ENCODE peak calls at places on chromosomes 5 and 9, in nine cellular contexts. One of them, this sample, is unnamed.

GRCh38 chr9:78132688-78133033 is 101.0 kb upstream of the GNAQ start:
- DNase-seq in stomach: no peak
- DNase-seq in Panc1: no peak
- DNase-seq in sigmoid colon: no peak
- DNase-seq in SK-N-MC: no peak
- DNase-seq in HCT116: no peak
- DNase-seq in H1: no peak
- DNase-seq in GM12892: no peak
- DNase-seq in transverse colon: no peak
- DNase-seq in this sample: no peak

GRCh38 chr5:38780950-38781349 is 64.9 kb upstream of the OSMR start:
- DNase-seq in stomach: peak
- DNase-seq in Panc1: no peak
- DNase-seq in sigmoid colon: peak
- DNase-seq in SK-N-MC: peak
- DNase-seq in HCT116: no peak
- DNase-seq in H1: no peak
- DNase-seq in GM12892: no peak
- DNase-seq in transverse colon: peak
- DNase-seq in this sample: no peak

GRCh38 chr5:18314192-18314778 is 680.0 kb downstream of the TAF11L14 start:
- DNase-seq in stomach: no peak
- DNase-seq in Panc1: peak
- DNase-seq in sigmoid colon: no peak
- DNase-seq in SK-N-MC: no peak
- DNase-seq in HCT116: peak
- DNase-seq in H1: no peak
- DNase-seq in GM12892: no peak
- DNase-seq in transverse colon: no peak
- DNase-seq in this sample: no peak

GRCh38 chr9:94743035-94743954 is 16.8 kb downstream of the AOPEP start:
- DNase-seq in stomach: no peak
- DNase-seq in Panc1: no peak
- DNase-seq in sigmoid colon: no peak
- DNase-seq in SK-N-MC: no peak
- DNase-seq in HCT116: no peak
- DNase-seq in H1: no peak
- DNase-seq in GM12892: no peak
- DNase-seq in transverse colon: no peak
- DNase-seq in this sample: no peak

GRCh38 chr5:178222292-178222691 is 10.3 kb downstream of the PHYKPL start:
- DNase-seq in stomach: no peak
- DNase-seq in Panc1: no peak
- DNase-seq in sigmoid colon: no peak
- DNase-seq in SK-N-MC: no peak
- DNase-seq in HCT116: no peak
- DNase-seq in H1: no peak
- DNase-seq in GM12892: no peak
- DNase-seq in transverse colon: peak
- DNase-seq in this sample: no peak

GRCh38 chr9:125125523-125125922 is 17.8 kb downstream of the SCAI start:
- DNase-seq in stomach: no peak
- DNase-seq in Panc1: no peak
- DNase-seq in sigmoid colon: no peak
- DNase-seq in SK-N-MC: no peak
- DNase-seq in HCT116: no peak
- DNase-seq in H1: peak
- DNase-seq in GM12892: no peak
- DNase-seq in transverse colon: no peak
- DNase-seq in this sample: no peak

GRCh38 chr9:118473527-118473926 is 769.3 kb downstream of the TLR4 start:
- DNase-seq in stomach: no peak
- DNase-seq in Panc1: no peak
- DNase-seq in sigmoid colon: no peak
- DNase-seq in SK-N-MC: no peak
- DNase-seq in HCT116: no peak
- DNase-seq in H1: no peak
- DNase-seq in GM12892: no peak
- DNase-seq in transverse colon: no peak
- DNase-seq in this sample: no peak

GRCh38 chr9:107219486-107219853 is 63.6 kb upstream of the RAD23B start:
- DNase-seq in stomach: no peak
- DNase-seq in Panc1: no peak
- DNase-seq in sigmoid colon: no peak
- DNase-seq in SK-N-MC: no peak
- DNase-seq in HCT116: no peak
- DNase-seq in H1: no peak
- DNase-seq in GM12892: no peak
- DNase-seq in transverse colon: no peak
- DNase-seq in this sample: no peak

GRCh38 chr5:43190755-43191603 is 1.0 kb upstream of the NIM1K start:
- DNase-seq in stomach: no peak
- DNase-seq in Panc1: no peak
- DNase-seq in sigmoid colon: no peak
- DNase-seq in SK-N-MC: no peak
- DNase-seq in HCT116: no peak
- DNase-seq in H1: no peak
- DNase-seq in GM12892: no peak
- DNase-seq in transverse colon: no peak
- DNase-seq in this sample: no peak

GRCh38 chr5:180353226-180353962 is at the start of gene GFPT2:
- DNase-seq in stomach: peak
- DNase-seq in Panc1: no peak
- DNase-seq in sigmoid colon: peak
- DNase-seq in SK-N-MC: no peak
- DNase-seq in HCT116: no peak
- DNase-seq in H1: peak
- DNase-seq in GM12892: peak
- DNase-seq in transverse colon: peak
- DNase-seq in this sample: no peak

GRCh38 chr9:100884518-100884917 is 144.0 kb upstream of the PLPPR1 start:
- DNase-seq in stomach: no peak
- DNase-seq in Panc1: no peak
- DNase-seq in sigmoid colon: no peak
- DNase-seq in SK-N-MC: no peak
- DNase-seq in HCT116: no peak
- DNase-seq in H1: no peak
- DNase-seq in GM12892: no peak
- DNase-seq in transverse colon: no peak
- DNase-seq in this sample: no peak

GRCh38 chr9:108972186-108972585 is 38.0 kb downstream of the ABITRAM start:
- DNase-seq in stomach: no peak
- DNase-seq in Panc1: no peak
- DNase-seq in sigmoid colon: no peak
- DNase-seq in SK-N-MC: no peak
- DNase-seq in HCT116: no peak
- DNase-seq in H1: no peak
- DNase-seq in GM12892: no peak
- DNase-seq in transverse colon: no peak
- DNase-seq in this sample: no peak

GRCh38 chr9:132923346-132923902 is 21.0 kb downstream of the TSC1 start:
- DNase-seq in stomach: no peak
- DNase-seq in Panc1: no peak
- DNase-seq in sigmoid colon: no peak
- DNase-seq in SK-N-MC: no peak
- DNase-seq in HCT116: no peak
- DNase-seq in H1: no peak
- DNase-seq in GM12892: no peak
- DNase-seq in transverse colon: no peak
- DNase-seq in this sample: no peak

GRCh38 chr5:95223859-95224258 is 61.0 kb downstream of the MCTP1 start:
- DNase-seq in stomach: no peak
- DNase-seq in Panc1: no peak
- DNase-seq in sigmoid colon: no peak
- DNase-seq in SK-N-MC: no peak
- DNase-seq in HCT116: no peak
- DNase-seq in H1: no peak
- DNase-seq in GM12892: no peak
- DNase-seq in transverse colon: no peak
- DNase-seq in this sample: no peak

GRCh38 chr9:130143974-130144373 is 28.2 kb upstream of the NCS1 start:
- DNase-seq in stomach: no peak
- DNase-seq in Panc1: no peak
- DNase-seq in sigmoid colon: peak
- DNase-seq in SK-N-MC: no peak
- DNase-seq in HCT116: no peak
- DNase-seq in H1: no peak
- DNase-seq in GM12892: no peak
- DNase-seq in transverse colon: peak
- DNase-seq in this sample: no peak
- TF ChIP-seq POLR2AphosphoS5 in stomach: no peak
- TF ChIP-seq POLR2AphosphoS5 in Panc1: no peak
- TF ChIP-seq POLR2AphosphoS5 in sigmoid colon: no peak
- TF ChIP-seq POLR2AphosphoS5 in SK-N-MC: no peak
- TF ChIP-seq POLR2AphosphoS5 in HCT116: no peak
- TF ChIP-seq POLR2AphosphoS5 in H1: no peak
- TF ChIP-seq POLR2AphosphoS5 in GM12892: no peak
- TF ChIP-seq POLR2AphosphoS5 in transverse colon: no peak
- TF ChIP-seq POLR2AphosphoS5 in this sample: no peak

GRCh38 chr9:547309-547708 is 294.2 kb upstream of the DMRT1 start:
- DNase-seq in stomach: no peak
- DNase-seq in Panc1: no peak
- DNase-seq in sigmoid colon: no peak
- DNase-seq in SK-N-MC: no peak
- DNase-seq in HCT116: no peak
- DNase-seq in H1: no peak
- DNase-seq in GM12892: no peak
- DNase-seq in transverse colon: no peak
- DNase-seq in this sample: no peak

GRCh38 chr9:549425-549997 is 292.0 kb upstream of the DMRT1 start:
- DNase-seq in stomach: no peak
- DNase-seq in Panc1: no peak
- DNase-seq in sigmoid colon: no peak
- DNase-seq in SK-N-MC: no peak
- DNase-seq in HCT116: no peak
- DNase-seq in H1: no peak
- DNase-seq in GM12892: no peak
- DNase-seq in transverse colon: no peak
- DNase-seq in this sample: no peak

GRCh38 chr9:546235-546634 is 295.3 kb upstream of the DMRT1 start:
- DNase-seq in stomach: no peak
- DNase-seq in Panc1: no peak
- DNase-seq in sigmoid colon: no peak
- DNase-seq in SK-N-MC: no peak
- DNase-seq in HCT116: no peak
- DNase-seq in H1: no peak
- DNase-seq in GM12892: no peak
- DNase-seq in transverse colon: no peak
- DNase-seq in this sample: no peak

GRCh38 chr9:545480-545879 is 296.0 kb upstream of the DMRT1 start:
- DNase-seq in stomach: no peak
- DNase-seq in Panc1: no peak
- DNase-seq in sigmoid colon: peak
- DNase-seq in SK-N-MC: no peak
- DNase-seq in HCT116: no peak
- DNase-seq in H1: no peak
- DNase-seq in GM12892: no peak
- DNase-seq in transverse colon: no peak
- DNase-seq in this sample: no peak

DNA sequence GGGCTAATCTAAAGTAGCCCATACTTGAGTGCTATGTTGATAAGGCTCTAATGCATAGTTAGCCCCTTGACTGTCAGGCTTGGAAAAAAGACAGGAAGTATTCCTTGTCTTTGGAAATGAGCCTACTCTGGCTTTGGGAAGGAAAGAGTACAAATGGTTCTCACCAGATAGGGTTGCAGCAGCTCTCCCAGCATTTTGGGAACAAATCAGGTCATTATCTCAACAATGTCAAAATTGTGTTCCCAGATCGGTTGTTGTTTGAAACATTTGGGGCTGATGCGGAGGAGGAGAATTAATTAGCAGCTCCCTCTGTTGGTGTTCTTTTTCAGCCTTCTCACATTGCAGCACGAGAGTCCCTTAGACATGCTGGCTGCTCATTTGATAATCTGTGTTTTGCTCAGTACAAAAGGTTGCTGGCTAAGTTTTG is 294.7 kb upstream of the DMRT1 start:
- DNase-seq in stomach: no peak
- DNase-seq in Panc1: no peak
- DNase-seq in sigmoid colon: no peak
- DNase-seq in SK-N-MC: no peak
- DNase-seq in HCT116: no peak
- DNase-seq in H1: no peak
- DNase-seq in GM12892: no peak
- DNase-seq in transverse colon: no peak
- DNase-seq in this sample: no peak
- TF ChIP-seq POLR2AphosphoS5 in stomach: peak
- TF ChIP-seq POLR2AphosphoS5 in Panc1: no peak
- TF ChIP-seq POLR2AphosphoS5 in sigmoid colon: no peak
- TF ChIP-seq POLR2AphosphoS5 in SK-N-MC: no peak
- TF ChIP-seq POLR2AphosphoS5 in HCT116: no peak
- TF ChIP-seq POLR2AphosphoS5 in H1: no peak
- TF ChIP-seq POLR2AphosphoS5 in GM12892: no peak
- TF ChIP-seq POLR2AphosphoS5 in transverse colon: no peak
- TF ChIP-seq POLR2AphosphoS5 in this sample: no peak

GRCh38 chr9:33029106-33029788 is 4.2 kb downstream of the DNAJA1 start:
- DNase-seq in stomach: no peak
- DNase-seq in Panc1: no peak
- DNase-seq in sigmoid colon: no peak
- DNase-seq in SK-N-MC: no peak
- DNase-seq in HCT116: no peak
- DNase-seq in H1: no peak
- DNase-seq in GM12892: no peak
- DNase-seq in transverse colon: no peak
- DNase-seq in this sample: peak
- TF ChIP-seq POLR2AphosphoS5 in stomach: no peak
- TF ChIP-seq POLR2AphosphoS5 in Panc1: no peak
- TF ChIP-seq POLR2AphosphoS5 in sigmoid colon: no peak
- TF ChIP-seq POLR2AphosphoS5 in SK-N-MC: no peak
- TF ChIP-seq POLR2AphosphoS5 in HCT116: no peak
- TF ChIP-seq POLR2AphosphoS5 in H1: no peak
- TF ChIP-seq POLR2AphosphoS5 in GM12892: no peak
- TF ChIP-seq POLR2AphosphoS5 in transverse colon: no peak
- TF ChIP-seq POLR2AphosphoS5 in this sample: no peak

DNA sequence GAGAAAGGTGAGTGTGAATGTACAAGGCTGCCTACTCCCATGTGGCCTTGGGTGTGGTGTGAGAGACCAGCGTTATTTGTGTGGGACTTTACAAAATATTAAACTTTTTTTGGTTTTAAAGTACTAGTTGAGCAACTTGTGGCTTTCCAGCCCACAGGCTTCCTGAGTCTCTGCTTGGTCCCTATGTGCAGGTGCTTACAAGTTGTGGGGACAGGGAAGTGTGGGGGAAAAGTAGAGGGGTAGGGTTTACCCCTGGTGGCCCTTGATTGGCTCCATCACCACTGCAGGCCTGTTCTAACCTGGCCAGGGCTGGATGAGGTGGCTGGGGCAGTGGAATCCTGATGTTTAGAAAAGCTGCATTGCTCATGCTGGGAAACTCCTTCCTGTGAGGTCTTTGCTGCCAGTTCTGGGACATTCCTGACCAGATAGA is 19.7 kb downstream of the PTTG1 start:
- DNase-seq in stomach: no peak
- DNase-seq in Panc1: no peak
- DNase-seq in sigmoid colon: no peak
- DNase-seq in SK-N-MC: no peak
- DNase-seq in HCT116: no peak
- DNase-seq in H1: no peak
- DNase-seq in GM12892: no peak
- DNase-seq in transverse colon: no peak
- DNase-seq in this sample: peak
- TF ChIP-seq POLR2AphosphoS5 in stomach: no peak
- TF ChIP-seq POLR2AphosphoS5 in Panc1: no peak
- TF ChIP-seq POLR2AphosphoS5 in sigmoid colon: no peak
- TF ChIP-seq POLR2AphosphoS5 in SK-N-MC: no peak
- TF ChIP-seq POLR2AphosphoS5 in HCT116: no peak
- TF ChIP-seq POLR2AphosphoS5 in H1: no peak
- TF ChIP-seq POLR2AphosphoS5 in GM12892: no peak
- TF ChIP-seq POLR2AphosphoS5 in transverse colon: no peak
- TF ChIP-seq POLR2AphosphoS5 in this sample: no peak

This sample was measured in HL-60.